ENCODE peak calls at places on chromosomes 12 and 14, in eight cellular contexts. G, I, F, E, X, K, A and P are unnamed samples.

GRCh38 chr12:55929306-55929791 is 1.6 kb upstream of the DGKA start:
- DNase-seq in X (peak), E (no peak), G (no peak), K (no peak), A (no peak), F (peak), I (no peak), P (peak)

GRCh38 chr14:92680781-92681650 is 67.4 kb downstream of the LGMN start:
- DNase-seq in A (peak), G (peak), F (peak), X (peak), K (peak), E (peak), I (no peak), P (no peak)

GRCh38 chr12:68420225-68421008 is 88.3 kb upstream of the MDM1 start:
- DNase-seq in A (peak), K (peak), G (peak), F (no peak), X (no peak), I (peak), E (no peak), P (no peak)

GRCh38 chr12:95218164-95218851 is 701 bp downstream of the VEZT start:
- DNase-seq in I (peak), K (peak), G (peak), E (peak), A (no peak), F (peak), X (no peak), P (no peak)

GRCh38 chr14:68015356-68016242 is 196.0 kb downstream of the RAD51B start:
- DNase-seq in A (no peak), E (no peak), G (no peak), X (no peak), I (no peak), F (no peak), K (no peak), P (no peak)

GRCh38 chr12:120903382-120903817 is 758 bp downstream of the SPPL3 start:
- DNase-seq in G (peak), X (peak), F (peak), I (peak), E (peak), A (no peak), K (peak), P (peak)

GRCh38 chr14:93969082-93969828 is 7.1 kb downstream of the ASB2 start:
- DNase-seq in E (no peak), K (no peak), X (peak), F (no peak), I (peak), G (no peak), A (no peak), P (peak)

GRCh38 chr14:90553298-90553920 is 156.6 kb downstream of the CALM1 start:
- DNase-seq in K (no peak), E (no peak), A (peak), G (no peak), X (no peak), I (no peak), F (no peak), P (no peak)

GRCh38 chr12:26803552-26803951 is 29.4 kb downstream of the ITPR2 start:
- DNase-seq in I (no peak), X (no peak), G (no peak), K (no peak), A (no peak), E (peak), F (no peak), P (no peak)

GRCh38 chr12:64480148-64480547 is 28.2 kb downstream of the TBK1 start:
- DNase-seq in A (no peak), F (no peak), I (no peak), G (no peak), K (peak), X (no peak), E (no peak), P (no peak)

GRCh38 chr12:42325326-42325775 is 543 bp downstream of the ZCRB1 start:
- DNase-seq in G (no peak), F (no peak), E (no peak), A (no peak), K (no peak), X (no peak), I (no peak), P (no peak)

GRCh38 chr12:24307153-24307552 is 357.7 kb upstream of the SOX5 start:
- DNase-seq in G (no peak), K (no peak), I (no peak), F (no peak), E (no peak), A (no peak), X (no peak), P (no peak)

GRCh38 chr14:70096866-70097265 is 91.9 kb downstream of the SLC8A3 start:
- DNase-seq in X (no peak), G (no peak), E (no peak), K (peak), A (peak), F (no peak), I (no peak), P (no peak)

GRCh38 chr14:88572117-88572516 is 9.3 kb downstream of the ZC3H14 start:
- DNase-seq in A (no peak), I (no peak), F (no peak), X (no peak), G (no peak), E (no peak), K (no peak), P (no peak)

GRCh38 chr12:49273726-49274395 is 9.0 kb downstream of the TUBA1C start:
- DNase-seq in K (no peak), F (no peak), X (no peak), E (no peak), I (no peak), G (no peak), A (no peak), P (no peak)

GRCh38 chr12:116559330-116560080 is at the start of gene MAP1LC3B2:
- DNase-seq in G (no peak), X (no peak), A (peak), I (peak), F (peak), K (peak), E (peak), P (peak)

GRCh38 chr14:19823765-19824164 is 20.2 kb downstream of the OR4N2 start:
- DNase-seq in A (no peak), I (no peak), E (no peak), F (no peak), X (no peak), K (no peak), G (no peak), P (no peak)

GRCh38 chr14:99803106-99803437 is 9.9 kb downstream of the EML1 start:
- DNase-seq in E (no peak), I (no peak), A (no peak), F (no peak), G (no peak), X (no peak), K (no peak), P (no peak)

GRCh38 chr12:69196302-69197288 is 42.8 kb upstream of the CPSF6 start:
- DNase-seq in K (peak), A (no peak), X (no peak), F (no peak), I (no peak), E (peak), G (no peak), P (peak)

GRCh38 chr14:99026471-99026870 is 245.5 kb downstream of the BCL11B start:
- DNase-seq in A (no peak), I (no peak), E (peak), K (no peak), F (no peak), X (no peak), G (no peak), P (no peak)

GRCh38 chr12:105368047-105368646 is 37.7 kb downstream of the C12orf75 start:
- DNase-seq in F (no peak), I (no peak), A (no peak), K (no peak), E (no peak), G (no peak), X (no peak), P (no peak)
- H3K4me3 ChIP-seq in F (no peak), I (no peak), A (no peak), K (no peak), E (no peak), G (no peak), X (no peak), P (no peak)

DNA sequence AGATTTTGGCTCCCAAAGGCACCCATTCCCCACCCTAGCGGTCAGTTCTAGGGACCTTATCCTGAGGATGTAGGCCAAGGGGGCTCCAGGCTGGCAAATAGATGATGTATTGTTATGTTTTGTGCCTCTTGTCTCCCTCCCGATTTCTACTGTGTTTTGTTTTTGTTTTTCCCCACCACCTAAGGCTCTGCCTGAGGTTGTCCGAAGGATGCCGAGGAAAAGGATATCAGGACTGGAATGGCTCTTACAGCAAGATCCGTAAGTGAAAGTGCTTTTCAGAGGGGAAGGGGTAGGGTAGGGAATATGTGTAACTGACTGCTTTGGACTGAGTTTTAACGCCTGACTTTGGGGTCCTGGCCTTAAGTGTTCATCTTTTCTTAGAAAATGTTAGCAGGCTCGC is 6.6 kb downstream of the FOXG1 start:
- DNase-seq in I (no peak), G (no peak), X (no peak), K (no peak), E (no peak), A (peak), F (no peak), P (no peak)
- H3K4me3 ChIP-seq in I (no peak), G (no peak), X (no peak), K (no peak), E (no peak), A (no peak), F (no peak), P (no peak)

DNA sequence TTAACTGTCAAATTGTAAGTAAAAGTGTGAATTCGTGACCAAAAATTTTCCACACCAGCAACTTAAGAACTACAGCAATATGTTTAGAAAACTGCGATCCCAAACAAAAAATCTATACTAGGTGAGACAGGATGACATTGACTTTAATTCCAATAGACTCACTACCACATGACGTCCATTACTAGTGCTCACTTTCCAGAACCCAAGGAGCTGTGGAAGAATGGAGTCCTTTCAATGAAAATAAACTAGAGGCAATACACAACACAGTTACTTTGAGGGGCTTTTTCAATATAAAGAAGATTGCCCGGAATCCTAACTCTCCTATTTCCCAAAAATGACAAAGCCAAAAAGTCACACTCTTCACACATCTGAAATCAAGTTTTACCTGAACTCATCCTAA is 1.4 kb downstream of the EPS8 start:
- DNase-seq in X (no peak), E (peak), F (no peak), K (no peak), I (no peak), G (no peak), A (no peak), P (no peak)
- H3K4me3 ChIP-seq in X (peak), E (peak), F (peak), K (peak), I (peak), G (peak), A (peak), P (no peak)

GRCh38 chr14:95339301-95339865 is 19.7 kb upstream of the CLMN start:
- DNase-seq in E (no peak), A (no peak), I (no peak), G (no peak), F (no peak), K (no peak), X (no peak), P (no peak)
- H3K4me3 ChIP-seq in E (no peak), A (no peak), I (no peak), G (no peak), F (no peak), K (no peak), X (no peak), P (no peak)